ENCODE peak calls at places on chromosomes 3 and 15, in eight cellular contexts. One of them, this sample, is unnamed.

GRCh38 chr3:44890258-44890657 is 15.8 kb downstream of the TGM4 start:
- DNase-seq in body of pancreas: no peak
- DNase-seq in IMR-90: peak
- DNase-seq in A549: no peak
- DNase-seq in stomach: no peak
- DNase-seq in heart left ventricle: no peak
- DNase-seq in uterus: no peak
- DNase-seq in NB4: no peak
- DNase-seq in this sample: no peak

GRCh38 chr3:125212509-125213372 is at the start of gene SLC12A8:
- DNase-seq in body of pancreas: peak
- DNase-seq in IMR-90: no peak
- DNase-seq in A549: no peak
- DNase-seq in stomach: peak
- DNase-seq in heart left ventricle: no peak
- DNase-seq in uterus: no peak
- DNase-seq in NB4: no peak
- DNase-seq in this sample: peak

GRCh38 chr3:138348950-138349739 is 766 bp downstream of the MRAS start:
- DNase-seq in body of pancreas: peak
- DNase-seq in IMR-90: peak
- DNase-seq in A549: peak
- DNase-seq in stomach: no peak
- DNase-seq in heart left ventricle: no peak
- DNase-seq in uterus: peak
- DNase-seq in NB4: peak
- DNase-seq in this sample: no peak

GRCh38 chr3:76886761-76887500 is 153.0 kb upstream of the ROBO2 start:
- DNase-seq in body of pancreas: no peak
- DNase-seq in IMR-90: no peak
- DNase-seq in A549: no peak
- DNase-seq in stomach: no peak
- DNase-seq in heart left ventricle: no peak
- DNase-seq in uterus: no peak
- DNase-seq in NB4: no peak
- DNase-seq in this sample: no peak

GRCh38 chr15:68382286-68383007 is 49.5 kb downstream of the ITGA11 start:
- DNase-seq in body of pancreas: no peak
- DNase-seq in IMR-90: peak
- DNase-seq in A549: peak
- DNase-seq in stomach: peak
- DNase-seq in heart left ventricle: no peak
- DNase-seq in uterus: peak
- DNase-seq in NB4: no peak
- DNase-seq in this sample: no peak

GRCh38 chr15:26082069-26082832 is 219.1 kb upstream of the ATP10A start:
- DNase-seq in body of pancreas: peak
- DNase-seq in IMR-90: peak
- DNase-seq in A549: peak
- DNase-seq in stomach: peak
- DNase-seq in heart left ventricle: peak
- DNase-seq in uterus: peak
- DNase-seq in NB4: peak
- DNase-seq in this sample: peak

GRCh38 chr3:20073683-20074082 is 33.4 kb downstream of the KAT2B start:
- DNase-seq in body of pancreas: no peak
- DNase-seq in IMR-90: no peak
- DNase-seq in A549: no peak
- DNase-seq in stomach: no peak
- DNase-seq in heart left ventricle: no peak
- DNase-seq in uterus: no peak
- DNase-seq in NB4: no peak
- DNase-seq in this sample: no peak

GRCh38 chr3:195748661-195749060 is 27.9 kb downstream of the MUC20 start:
- DNase-seq in body of pancreas: no peak
- DNase-seq in IMR-90: no peak
- DNase-seq in A549: no peak
- DNase-seq in stomach: no peak
- DNase-seq in heart left ventricle: no peak
- DNase-seq in uterus: no peak
- DNase-seq in NB4: no peak
- DNase-seq in this sample: no peak

GRCh38 chr3:23455775-23456174 is 252.6 kb downstream of the UBE2E2 start:
- DNase-seq in body of pancreas: no peak
- DNase-seq in IMR-90: peak
- DNase-seq in A549: peak
- DNase-seq in stomach: no peak
- DNase-seq in heart left ventricle: no peak
- DNase-seq in uterus: no peak
- DNase-seq in NB4: peak
- DNase-seq in this sample: no peak

GRCh38 chr3:30581067-30581585 is 25.3 kb upstream of the TGFBR2 start:
- DNase-seq in body of pancreas: no peak
- DNase-seq in IMR-90: no peak
- DNase-seq in A549: no peak
- DNase-seq in stomach: no peak
- DNase-seq in heart left ventricle: no peak
- DNase-seq in uterus: no peak
- DNase-seq in NB4: no peak
- DNase-seq in this sample: no peak

GRCh38 chr3:119401502-119402440 is 61.6 kb downstream of the TMEM39A start:
- DNase-seq in body of pancreas: no peak
- DNase-seq in IMR-90: no peak
- DNase-seq in A549: no peak
- DNase-seq in stomach: no peak
- DNase-seq in heart left ventricle: no peak
- DNase-seq in uterus: no peak
- DNase-seq in NB4: no peak
- DNase-seq in this sample: no peak

GRCh38 chr3:17505856-17506255 is 236.6 kb downstream of the TBC1D5 start:
- DNase-seq in body of pancreas: no peak
- DNase-seq in IMR-90: peak
- DNase-seq in A549: no peak
- DNase-seq in stomach: no peak
- DNase-seq in heart left ventricle: no peak
- DNase-seq in uterus: no peak
- DNase-seq in NB4: no peak
- DNase-seq in this sample: no peak

GRCh38 chr3:24519368-24520100 is 24.9 kb upstream of the THRB start:
- DNase-seq in body of pancreas: peak
- DNase-seq in IMR-90: no peak
- DNase-seq in A549: no peak
- DNase-seq in stomach: no peak
- DNase-seq in heart left ventricle: peak
- DNase-seq in uterus: no peak
- DNase-seq in NB4: no peak
- DNase-seq in this sample: no peak

GRCh38 chr3:141421186-141421585 is 52.9 kb downstream of the ZBTB38 start:
- DNase-seq in body of pancreas: no peak
- DNase-seq in IMR-90: no peak
- DNase-seq in A549: peak
- DNase-seq in stomach: no peak
- DNase-seq in heart left ventricle: no peak
- DNase-seq in uterus: no peak
- DNase-seq in NB4: no peak
- DNase-seq in this sample: no peak

GRCh38 chr3:141418751-141419150 is 50.4 kb downstream of the ZBTB38 start:
- DNase-seq in body of pancreas: no peak
- DNase-seq in IMR-90: no peak
- DNase-seq in A549: no peak
- DNase-seq in stomach: no peak
- DNase-seq in heart left ventricle: no peak
- DNase-seq in uterus: no peak
- DNase-seq in NB4: no peak
- DNase-seq in this sample: no peak

GRCh38 chr3:141422961-141423582 is 54.8 kb downstream of the ZBTB38 start:
- DNase-seq in body of pancreas: no peak
- DNase-seq in IMR-90: no peak
- DNase-seq in A549: no peak
- DNase-seq in stomach: no peak
- DNase-seq in heart left ventricle: no peak
- DNase-seq in uterus: no peak
- DNase-seq in NB4: no peak
- DNase-seq in this sample: no peak

GRCh38 chr3:141419946-141420345 is 51.6 kb downstream of the ZBTB38 start:
- DNase-seq in body of pancreas: no peak
- DNase-seq in IMR-90: no peak
- DNase-seq in A549: peak
- DNase-seq in stomach: no peak
- DNase-seq in heart left ventricle: no peak
- DNase-seq in uterus: no peak
- DNase-seq in NB4: no peak
- DNase-seq in this sample: no peak

DNA sequence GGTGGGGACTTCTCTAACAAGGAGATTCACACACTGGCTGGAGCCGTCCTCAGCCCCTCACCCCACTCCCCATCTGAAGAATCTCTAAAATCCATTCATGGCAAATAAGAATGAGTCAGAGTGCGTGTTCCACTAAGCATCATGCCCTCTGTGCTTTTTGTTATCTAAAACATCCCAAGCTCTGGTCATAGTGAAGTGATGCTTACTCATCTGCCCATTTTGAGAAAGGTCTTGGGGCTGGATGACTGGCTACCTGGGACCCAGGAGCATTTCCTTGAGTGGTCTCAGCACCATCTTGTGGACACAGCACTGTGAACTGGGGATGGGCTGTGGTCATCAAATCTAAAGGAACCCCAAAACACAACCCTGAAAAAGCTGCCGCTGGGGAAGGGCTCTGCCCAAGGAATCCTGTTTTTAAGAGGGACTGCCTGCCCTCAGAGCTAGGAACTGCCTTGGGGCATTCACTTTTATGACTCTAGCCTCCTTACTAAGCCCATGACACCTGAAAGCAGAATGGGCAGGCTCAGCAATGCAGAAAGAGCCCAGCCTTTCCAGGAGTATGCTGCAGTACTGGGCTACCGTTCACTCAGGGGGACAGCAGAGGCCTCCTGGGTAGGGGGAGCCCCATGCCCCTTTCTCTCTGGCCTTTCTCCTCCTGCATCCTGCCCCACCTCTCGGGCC is 53.5 kb downstream of the ZBTB38 start:
- DNase-seq in body of pancreas: no peak
- DNase-seq in IMR-90: peak
- DNase-seq in A549: peak
- DNase-seq in stomach: no peak
- DNase-seq in heart left ventricle: no peak
- DNase-seq in uterus: no peak
- DNase-seq in NB4: no peak
- DNase-seq in this sample: no peak
- TF ChIP-seq CTCF in body of pancreas: no peak
- TF ChIP-seq CTCF in IMR-90: peak
- TF ChIP-seq CTCF in A549: peak
- TF ChIP-seq CTCF in stomach: no peak
- TF ChIP-seq CTCF in heart left ventricle: no peak
- TF ChIP-seq CTCF in uterus: no peak
- TF ChIP-seq CTCF in NB4: no peak
- TF ChIP-seq CTCF in this sample: no peak

DNA sequence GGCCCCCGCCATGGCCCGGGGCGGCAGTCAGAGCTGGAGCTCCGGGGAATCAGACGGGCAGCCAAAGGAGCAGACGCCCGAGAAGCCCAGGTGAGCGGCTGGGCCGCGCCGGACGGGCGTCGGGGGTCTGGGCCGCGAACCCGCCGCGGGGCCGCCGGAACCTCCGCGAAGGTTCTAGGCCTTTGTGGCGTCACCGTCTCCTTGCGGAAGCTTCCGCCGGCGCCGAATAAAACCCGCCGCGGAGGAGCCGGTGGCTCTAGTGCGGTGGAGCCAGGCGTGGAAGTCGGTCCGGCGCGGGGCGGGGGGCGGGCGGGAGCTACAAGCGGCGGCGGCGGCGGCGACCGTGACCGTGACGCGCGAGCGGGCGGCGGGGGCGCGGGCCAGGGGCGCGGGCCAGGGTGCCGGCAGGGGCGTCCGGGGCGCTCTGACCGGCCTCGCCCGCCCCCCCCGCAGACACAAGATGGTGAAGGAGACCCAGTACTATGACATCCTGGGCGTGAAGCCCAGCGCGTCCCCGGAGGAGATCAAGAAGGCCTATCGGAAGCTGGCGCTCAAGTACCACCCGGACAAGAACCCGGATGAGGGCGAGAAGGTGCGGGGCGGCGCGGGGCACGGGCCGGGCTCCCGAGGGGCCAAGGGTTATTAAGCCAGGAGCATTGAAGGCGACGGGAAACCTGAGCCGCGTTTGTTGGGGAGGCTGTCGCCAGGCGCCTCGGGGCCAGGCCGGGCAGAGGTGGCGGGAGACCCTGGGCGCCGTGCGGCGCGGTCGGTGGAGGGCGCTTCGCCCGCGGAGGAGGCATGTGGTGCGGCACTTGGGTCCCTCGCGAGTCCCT is at the start of gene DNAJA4:
- DNase-seq in body of pancreas: peak
- DNase-seq in IMR-90: no peak
- DNase-seq in A549: no peak
- DNase-seq in stomach: peak
- DNase-seq in heart left ventricle: peak
- DNase-seq in uterus: peak
- DNase-seq in NB4: no peak
- DNase-seq in this sample: peak
- TF ChIP-seq POLR2A in body of pancreas: peak
- TF ChIP-seq POLR2A in IMR-90: no peak
- TF ChIP-seq POLR2A in A549: no peak
- TF ChIP-seq POLR2A in stomach: no peak
- TF ChIP-seq POLR2A in heart left ventricle: no peak
- TF ChIP-seq POLR2A in uterus: no peak
- TF ChIP-seq POLR2A in NB4: no peak
- TF ChIP-seq POLR2A in this sample: no peak

DNA sequence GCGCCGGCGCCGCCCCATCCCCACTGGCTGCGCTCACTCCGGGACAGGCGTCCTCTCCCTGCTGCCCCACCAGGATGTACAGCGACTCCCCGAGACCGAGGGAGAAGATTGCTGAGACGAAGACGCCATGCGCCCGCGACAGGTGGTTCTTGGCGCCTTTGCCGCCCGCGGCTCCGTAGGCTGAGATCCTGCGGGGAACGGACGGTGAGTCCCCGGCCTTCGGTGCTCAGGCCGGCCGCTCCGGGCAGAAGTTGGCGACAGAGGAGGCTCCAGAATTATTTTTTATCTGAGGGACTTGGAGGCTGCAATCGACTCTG is 1.6 kb downstream of the LTK start:
- DNase-seq in body of pancreas: peak
- DNase-seq in IMR-90: no peak
- DNase-seq in A549: no peak
- DNase-seq in stomach: no peak
- DNase-seq in heart left ventricle: no peak
- DNase-seq in uterus: no peak
- DNase-seq in NB4: no peak
- DNase-seq in this sample: no peak
- H3K4me3 ChIP-seq in body of pancreas: no peak
- H3K4me3 ChIP-seq in IMR-90: no peak
- H3K4me3 ChIP-seq in A549: no peak
- H3K4me3 ChIP-seq in stomach: peak
- H3K4me3 ChIP-seq in heart left ventricle: peak
- H3K4me3 ChIP-seq in uterus: no peak
- H3K4me3 ChIP-seq in NB4: no peak
- H3K4me3 ChIP-seq in this sample: peak

DNA sequence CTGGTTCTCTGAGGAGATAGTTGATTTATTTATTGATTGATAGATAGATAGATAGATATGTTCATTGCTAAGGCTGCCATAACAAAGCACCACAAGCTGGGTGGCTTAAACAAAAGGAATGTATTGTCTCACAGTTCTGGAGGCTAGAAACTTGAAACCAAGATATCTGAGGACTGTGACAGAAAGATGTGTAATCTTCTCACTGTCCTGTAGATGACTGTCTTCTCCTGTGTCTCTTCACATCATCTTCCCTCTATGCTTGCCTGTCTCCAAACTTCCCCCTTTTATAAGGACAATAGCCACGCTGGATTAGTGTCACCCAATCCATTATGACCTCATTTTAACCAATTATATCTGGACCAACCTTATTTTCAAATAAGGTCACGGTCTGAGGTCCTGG is 41.0 kb downstream of the GNB4 start:
- DNase-seq in body of pancreas: no peak
- DNase-seq in IMR-90: peak
- DNase-seq in A549: no peak
- DNase-seq in stomach: no peak
- DNase-seq in heart left ventricle: no peak
- DNase-seq in uterus: no peak
- DNase-seq in NB4: peak
- DNase-seq in this sample: no peak
- TF ChIP-seq CTCF in body of pancreas: no peak
- TF ChIP-seq CTCF in IMR-90: peak
- TF ChIP-seq CTCF in A549: no peak
- TF ChIP-seq CTCF in stomach: no peak
- TF ChIP-seq CTCF in heart left ventricle: no peak
- TF ChIP-seq CTCF in uterus: no peak
- TF ChIP-seq CTCF in NB4: no peak
- TF ChIP-seq CTCF in this sample: no peak